ENCODE peak calls at places on chromosome 6, in four cellular contexts. S, E, M and A are unnamed samples.

GRCh38 chr6:15400572-15401004 is 154.7 kb downstream of the JARID2 start:
- DNase-seq in M (no peak), E (peak), S (peak), A (no peak)

GRCh38 chr6:169046483-169047192 is 207.0 kb downstream of the THBS2 start:
- DNase-seq in M (peak), S (no peak), E (no peak), A (peak)

GRCh38 chr6:11271637-11272036 is 39.2 kb upstream of the NEDD9 start:
- DNase-seq in S (no peak), M (no peak), E (no peak), A (no peak)

GRCh38 chr6:44224154-44224977 is 971 bp downstream of the SLC29A1 start:
- DNase-seq in S (no peak), E (no peak), M (no peak), A (no peak)

GRCh38 chr6:156538875-156539660 is 238.1 kb upstream of the ARID1B start:
- DNase-seq in E (no peak), M (no peak), S (no peak), A (no peak)

GRCh38 chr6:4936681-4937041 is 67.2 kb downstream of the RPP40 start:
- DNase-seq in E (no peak), M (no peak), S (no peak), A (peak)

GRCh38 chr6:133241901-133242760 is 974 bp downstream of the EYA4 start:
- DNase-seq in S (no peak), E (no peak), M (no peak), A (no peak)

GRCh38 chr6:29631860-29632731 is 887 bp downstream of the GABBR1 start:
- DNase-seq in E (no peak), S (peak), M (peak), A (peak)

GRCh38 chr6:39217177-39217864 is 12.0 kb downstream of the KCNK5 start:
- DNase-seq in E (no peak), S (no peak), M (no peak), A (no peak)

GRCh38 chr6:138973481-138974140 is 14.4 kb downstream of the REPS1 start:
- DNase-seq in S (no peak), M (no peak), E (no peak), A (no peak)

GRCh38 chr6:23343610-23344306 is 774.4 kb downstream of the HDGFL1 start:
- DNase-seq in E (no peak), S (no peak), M (no peak), A (no peak)

GRCh38 chr6:16318538-16318937 is 80.2 kb downstream of the GMPR start:
- DNase-seq in E (no peak), S (no peak), M (peak), A (peak)

GRCh38 chr6:152136449-152136825 is 329.0 kb downstream of the ESR1 start:
- DNase-seq in S (no peak), E (no peak), M (no peak), A (no peak)

GRCh38 chr6:88814909-88815308 is 148.5 kb downstream of the RNGTT start:
- DNase-seq in S (no peak), E (no peak), M (no peak), A (peak)

DNA sequence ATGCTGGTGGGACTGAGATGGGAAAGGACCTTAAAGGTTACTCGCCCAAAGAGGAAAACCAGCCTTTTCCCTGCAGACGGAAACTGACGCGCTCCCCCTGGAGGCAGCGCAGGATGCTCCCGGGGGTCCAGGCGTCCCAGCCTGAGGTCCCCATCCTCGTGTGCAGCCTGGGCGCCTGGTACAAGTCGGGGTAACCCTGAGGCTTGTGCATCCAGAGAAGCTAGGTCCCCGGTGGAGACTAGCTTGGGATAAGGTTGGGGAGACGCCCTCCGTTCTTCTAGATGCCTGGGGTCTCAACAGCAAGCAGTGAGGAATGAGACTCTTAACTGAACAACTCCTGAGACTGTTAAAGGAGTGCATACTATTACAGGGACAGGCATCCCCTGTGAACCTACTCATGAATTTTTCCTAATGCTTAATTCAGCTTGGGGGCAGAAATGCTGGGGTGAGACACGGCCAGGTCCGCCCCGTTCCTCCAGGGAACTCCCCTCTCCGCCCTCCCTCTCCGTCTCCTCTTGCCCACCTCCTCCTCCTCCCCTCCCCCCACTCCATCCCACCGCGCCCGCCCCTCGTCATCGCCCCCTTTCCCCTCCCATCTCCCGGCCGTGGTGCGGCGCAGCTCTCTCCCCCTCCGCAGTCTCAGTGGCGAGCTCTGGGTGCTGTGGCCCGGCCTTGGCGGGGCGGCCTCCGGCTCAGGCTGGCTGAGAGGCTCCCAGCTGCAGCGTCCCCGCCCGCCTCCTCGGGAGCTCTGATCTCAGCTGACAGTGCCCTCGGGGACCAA is at the start of gene PRSS35:
- DNase-seq in S (peak), E (peak), M (peak), A (peak)
- TF ChIP-seq CTCF in S (peak), E (peak), M (peak), A (peak)

DNA sequence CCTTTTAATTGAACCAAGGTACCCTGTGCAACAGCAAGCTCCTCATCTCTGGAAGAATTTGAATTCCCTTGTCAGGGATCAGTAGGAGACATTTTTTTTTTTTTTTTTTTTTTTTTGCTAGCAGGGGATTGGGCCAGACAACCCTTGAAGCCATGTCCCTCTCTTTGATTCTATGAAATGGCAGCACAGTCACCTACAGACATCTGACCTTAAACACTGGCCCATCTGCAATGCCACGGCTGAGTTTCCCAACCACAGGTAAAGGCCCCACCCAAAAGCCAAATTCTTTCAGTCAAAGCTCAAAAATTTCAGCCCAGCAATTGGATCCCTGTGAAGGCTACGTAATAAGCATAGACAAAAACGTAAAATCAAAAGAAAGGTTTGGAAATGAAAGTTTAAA is 94.2 kb downstream of the FYN start:
- DNase-seq in M (no peak), E (no peak), S (no peak), A (no peak)
- H3K27ac ChIP-seq in M (no peak), E (peak), S (no peak), A (no peak)

GRCh38 chr6:35343835-35344550 is 1.6 kb downstream of the PPARD start:
- DNase-seq in M (no peak), E (no peak), S (no peak), A (no peak)

GRCh38 chr6:35341557-35341956 is 801 bp upstream of the PPARD start:
- DNase-seq in S (no peak), E (no peak), M (no peak), A (no peak)

GRCh38 chr6:35343092-35343834 is 905 bp downstream of the PPARD start:
- DNase-seq in E (no peak), S (peak), M (peak), A (no peak)

GRCh38 chr6:35342258-35343091 is at the start of gene PPARD:
- DNase-seq in M (peak), S (peak), E (peak), A (peak)
- TF ChIP-seq CTCF in M (peak), S (peak), E (peak), A (peak)

GRCh38 chr6:125155344-125155743 is 1.8 kb downstream of the TPD52L1 start:
- DNase-seq in E (no peak), S (no peak), M (no peak), A (no peak)
- H3K27ac ChIP-seq in E (peak), S (no peak), M (peak), A (no peak)

GRCh38 chr6:83051386-83052172 is 14.1 kb downstream of the UBE3D start:
- DNase-seq in E (no peak), M (no peak), S (no peak), A (no peak)

GRCh38 chr6:83053678-83054077 is 12.0 kb downstream of the UBE3D start:
- DNase-seq in E (no peak), M (no peak), S (no peak), A (no peak)

GRCh38 chr6:83057705-83058321 is 7.8 kb downstream of the UBE3D start:
- DNase-seq in M (no peak), S (no peak), E (peak), A (peak)

DNA sequence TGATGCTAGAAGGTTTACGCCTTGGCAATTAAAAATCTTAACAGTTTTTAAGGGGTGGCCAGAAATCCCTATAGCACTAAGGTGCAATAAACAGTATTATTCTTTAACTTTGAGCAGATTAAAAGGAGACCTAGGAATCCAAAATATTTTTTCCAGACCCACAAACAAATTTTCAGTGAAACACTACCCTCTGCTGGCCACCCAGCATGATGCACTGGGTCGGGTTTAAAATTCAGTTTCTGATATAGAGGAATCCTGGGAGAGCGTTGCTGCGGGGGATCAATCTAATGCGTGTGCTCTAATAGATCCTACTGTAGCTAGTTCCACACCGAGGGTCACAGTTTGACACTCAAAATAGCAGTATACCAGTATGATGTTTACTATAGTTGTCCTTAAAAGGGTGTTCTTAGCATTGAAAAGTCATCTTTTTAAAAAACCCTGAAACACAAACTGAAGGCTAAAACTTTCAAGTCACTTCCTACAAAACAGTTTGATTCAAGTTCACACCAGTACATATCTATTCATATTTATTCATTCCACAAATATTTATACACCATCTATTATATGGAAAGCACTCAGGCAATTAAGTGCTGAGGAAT is 10.2 kb downstream of the UBE3D start:
- DNase-seq in E (peak), M (no peak), S (no peak), A (peak)
- TF ChIP-seq CTCF in E (peak), M (peak), S (peak), A (peak)

GRCh38 chr6:67717281-67717680 is 917.8 kb upstream of the ADGRB3 start:
- DNase-seq in S (no peak), E (no peak), M (no peak), A (no peak)
- H3K27ac ChIP-seq in S (no peak), E (no peak), M (no peak), A (no peak)

DNA sequence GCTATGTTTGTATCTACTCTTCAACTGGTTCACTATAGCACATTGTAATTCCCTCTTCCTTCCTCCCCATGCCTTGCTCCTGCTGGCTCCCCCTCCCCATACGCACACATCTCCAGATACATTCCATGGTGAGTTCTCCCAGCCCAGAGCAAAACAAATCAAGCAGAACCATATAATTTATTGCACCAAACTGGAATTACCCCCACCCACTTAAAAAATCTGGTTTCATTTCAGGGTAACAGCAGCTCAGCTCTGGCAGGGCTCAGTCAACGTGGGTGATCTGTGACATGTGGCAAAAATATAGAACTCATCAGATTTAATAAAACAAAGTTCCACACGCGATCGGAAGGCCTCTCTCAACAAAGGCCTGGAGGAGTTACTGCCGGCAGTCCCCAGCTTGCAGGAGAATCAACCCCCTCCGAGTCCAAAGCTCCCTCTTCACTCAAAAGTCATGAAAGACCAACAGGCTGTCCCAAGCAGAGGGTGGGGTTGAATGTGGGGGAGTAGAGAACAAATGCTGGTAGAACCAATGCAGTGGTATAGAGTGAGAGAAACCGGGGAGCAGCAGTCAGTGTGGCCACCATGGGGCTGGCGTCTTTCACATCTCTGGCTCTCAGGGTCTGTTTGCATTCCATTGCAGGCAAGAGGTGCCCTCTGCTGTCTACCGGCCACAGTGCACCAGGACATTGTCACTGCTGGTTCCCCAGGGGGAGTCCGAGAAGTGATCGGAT is 323.3 kb upstream of the NT5E start:
- DNase-seq in E (peak), S (no peak), M (peak), A (peak)
- TF ChIP-seq CTCF in E (peak), S (peak), M (peak), A (peak)